ENCODE peak calls at places on chromosomes 13 and 19, in six cellular contexts. L, N, Y, O, Q and Z are unnamed samples. For H3K4me1, the result is how much of the 10 kb centered on the place peaks cover.

GRCh38 chr13:72221276-72221962 is 354.4 kb upstream of the DACH1 start:
- DNase-seq in L (peak), N (no peak), Y (peak), O (no peak), Q (peak), Z (peak)

GRCh38 chr19:58476498-58477015 is 405 bp downstream of the ZNF446 start:
- DNase-seq in L (no peak), N (no peak), Y (peak), O (no peak), Q (no peak), Z (no peak)

GRCh38 chr13:102401305-102401704 is 543 bp downstream of the FGF14 start:
- DNase-seq in L (no peak), N (no peak), Y (no peak), O (no peak), Q (no peak), Z (no peak)

GRCh38 chr19:35562336-35562735 is 1.1 kb downstream of the ATP4A start:
- DNase-seq in L (no peak), N (peak), Y (no peak), O (no peak), Q (no peak), Z (no peak)

GRCh38 chr19:33005440-33005839 is 33.4 kb downstream of the FAAP24 start:
- DNase-seq in L (no peak), N (no peak), Y (no peak), O (no peak), Q (no peak), Z (no peak)

GRCh38 chr13:66634384-66634783 is 595.8 kb downstream of the PCDH9 start:
- DNase-seq in L (no peak), N (no peak), Y (no peak), O (no peak), Q (no peak), Z (no peak)

GRCh38 chr19:40530091-40530901 is 46.4 kb upstream of the SHKBP1 start:
- DNase-seq in L (no peak), N (no peak), Y (no peak), O (peak), Q (no peak), Z (peak)

GRCh38 chr19:35031072-35031881 is 1.0 kb downstream of the SCN1B start:
- DNase-seq in L (no peak), N (no peak), Y (peak), O (no peak), Q (no peak), Z (peak)

GRCh38 chr19:11375143-11375948 is 880 bp downstream of the SWSAP1 start:
- DNase-seq in L (peak), N (no peak), Y (no peak), O (peak), Q (peak), Z (peak)

GRCh38 chr13:76980075-76980718 is 11.7 kb upstream of the CLN5 start:
- DNase-seq in L (peak), N (peak), Y (peak), O (peak), Q (peak), Z (peak)

GRCh38 chr19:1250374-1251232 is 2.2 kb downstream of the MIDN start:
- DNase-seq in L (peak), N (no peak), Y (peak), O (peak), Q (no peak), Z (peak)

GRCh38 chr19:19406878-19407639 is 1.6 kb downstream of the GATAD2A start:
- DNase-seq in L (peak), N (no peak), Y (peak), O (no peak), Q (no peak), Z (peak)

GRCh38 chr19:16519230-16519687 is 23.0 kb downstream of the CHERP start:
- DNase-seq in L (no peak), N (peak), Y (no peak), O (no peak), Q (no peak), Z (no peak)

GRCh38 chr19:14434543-14435319 is 1.6 kb downstream of the PKN1 start:
- DNase-seq in L (peak), N (no peak), Y (peak), O (no peak), Q (peak), Z (no peak)

GRCh38 chr19:49020931-49021895 is 2.9 kb downstream of the CGB3 start:
- DNase-seq in L (no peak), N (no peak), Y (no peak), O (no peak), Q (no peak), Z (no peak)

GRCh38 chr19:19568802-19569756 is 31.0 kb downstream of the CILP2 start:
- DNase-seq in L (no peak), N (no peak), Y (peak), O (no peak), Q (no peak), Z (no peak)

GRCh38 chr13:30792257-30793000 is 57.1 kb downstream of the ALOX5AP start:
- DNase-seq in L (peak), N (peak), Y (peak), O (no peak), Q (peak), Z (peak)

GRCh38 chr19:17579523-17580244 is 24.2 kb downstream of the COLGALT1 start:
- DNase-seq in L (no peak), N (peak), Y (peak), O (no peak), Q (peak), Z (peak)

GRCh38 chr13:58302349-58302748 is 670.8 kb downstream of the PCDH17 start:
- DNase-seq in L (peak), N (no peak), Y (no peak), O (no peak), Q (no peak), Z (no peak)

GRCh38 chr19:58154679-58155648 is 4.4 kb upstream of the ZNF329 start:
- DNase-seq in L (peak), N (peak), Y (peak), O (peak), Q (peak), Z (peak)

GRCh38 chr13:98693756-98694155 is 58.7 kb downstream of the SLC15A1 start:
- DNase-seq in L (no peak), N (no peak), Y (no peak), O (no peak), Q (no peak), Z (no peak)
- H3K4me1 ChIP-seq in L (under half), N (under half), Y (under half), O (under half), Q (under half), Z (under half)

DNA sequence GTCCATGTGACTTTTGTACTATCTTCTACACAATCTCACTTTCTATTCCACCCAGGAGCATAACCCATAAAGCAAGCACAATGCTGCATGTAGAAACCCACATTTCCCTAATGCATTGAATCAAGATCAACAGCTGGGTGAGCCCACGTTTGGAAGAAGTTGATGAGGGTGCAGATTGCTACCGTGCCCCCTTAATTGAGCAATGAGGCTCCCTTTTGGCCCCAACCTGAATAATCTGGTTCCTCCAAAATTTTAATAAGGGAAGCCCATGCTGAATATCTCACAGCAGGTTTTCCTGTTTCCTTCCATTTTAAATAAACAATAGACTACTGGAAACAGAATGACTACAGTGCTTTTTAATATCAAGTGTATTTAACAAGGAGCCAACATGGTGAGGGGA is 403.6 kb upstream of the SGCG start:
- DNase-seq in L (no peak), N (no peak), Y (no peak), O (no peak), Q (no peak), Z (no peak)
- H3K4me3 ChIP-seq in L (no peak), N (no peak), Y (no peak), O (no peak), Q (no peak), Z (no peak)

GRCh38 chr13:109410868-109411267 is 375.5 kb downstream of the IRS2 start:
- DNase-seq in L (no peak), N (no peak), Y (no peak), O (no peak), Q (no peak), Z (no peak)

GRCh38 chr13:109402976-109403375 is 383.4 kb downstream of the IRS2 start:
- DNase-seq in L (no peak), N (no peak), Y (no peak), O (no peak), Q (no peak), Z (no peak)

GRCh38 chr13:109412232-109412935 is 374.0 kb downstream of the IRS2 start:
- DNase-seq in L (peak), N (no peak), Y (peak), O (no peak), Q (peak), Z (no peak)

GRCh38 chr13:109408596-109409382 is 377.6 kb downstream of the IRS2 start:
- DNase-seq in L (no peak), N (no peak), Y (peak), O (no peak), Q (no peak), Z (no peak)
- H3K4me1 ChIP-seq in L (under half), N (under half), Y (under half), O (under half), Q (under half), Z (under half)

DNA sequence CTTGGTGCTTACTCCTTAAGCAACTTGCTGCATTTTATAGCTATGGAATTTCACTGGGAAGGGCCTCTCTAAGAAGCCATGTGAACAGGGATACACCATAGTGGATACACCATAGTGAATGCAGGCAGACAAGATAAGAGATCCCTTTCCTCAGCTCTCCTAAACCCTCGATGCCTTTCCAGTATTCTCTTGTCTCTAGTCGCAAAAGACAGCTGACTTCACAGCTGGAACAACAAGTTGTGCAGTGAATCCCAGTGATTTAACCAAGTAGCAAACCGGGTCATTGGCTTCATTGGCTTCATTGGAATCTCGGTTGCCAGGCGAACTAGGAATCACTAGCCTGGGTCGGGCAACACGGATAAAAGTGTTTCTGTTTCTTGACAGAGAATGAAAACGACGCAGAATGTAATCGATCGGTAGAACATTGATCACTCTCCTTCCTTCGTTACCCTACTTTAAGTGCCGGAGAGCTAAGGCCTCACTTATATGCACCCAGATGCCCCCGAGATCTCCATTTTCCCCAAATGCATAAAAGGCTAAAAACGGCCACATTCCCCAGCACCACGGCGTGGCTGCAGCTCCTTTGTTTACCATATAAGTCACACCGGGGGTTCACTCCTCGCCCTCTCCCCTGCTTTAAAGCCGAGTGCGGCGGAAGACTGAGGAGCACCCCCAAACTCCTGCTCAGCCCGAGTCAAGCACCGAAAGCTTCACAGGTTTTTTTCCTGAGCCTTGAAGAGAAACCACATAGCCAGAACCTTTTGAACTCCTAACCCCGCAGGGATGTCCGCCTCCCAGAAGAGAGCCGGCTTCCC is 674 bp downstream of the TRPC4 start:
- DNase-seq in L (no peak), N (no peak), Y (peak), O (no peak), Q (no peak), Z (peak)
- H3K4me3 ChIP-seq in L (peak), N (peak), Y (peak), O (no peak), Q (peak), Z (peak)

DNA sequence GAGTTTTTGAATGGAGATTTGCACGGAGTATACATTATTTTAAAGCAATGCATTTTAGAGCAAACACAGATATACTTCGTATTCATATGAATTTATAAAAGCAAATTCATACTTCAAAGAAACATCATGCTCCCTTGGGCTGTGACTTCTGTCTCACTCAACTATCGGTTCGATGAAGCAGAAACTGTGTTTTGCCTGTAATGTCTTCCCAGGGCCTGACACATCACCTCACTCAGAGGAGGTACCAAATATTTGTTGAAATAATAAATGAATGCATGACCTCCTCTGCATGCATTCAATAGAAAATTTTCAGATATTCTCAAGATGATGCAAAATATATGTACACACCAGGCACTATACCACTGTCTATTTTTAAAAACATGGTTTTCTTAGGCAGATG is 432.7 kb downstream of the EFNB2 start:
- DNase-seq in L (no peak), N (no peak), Y (no peak), O (no peak), Q (no peak), Z (no peak)
- H3K4me1 ChIP-seq in L (under half), N (under half), Y (under half), O (under half), Q (under half), Z (under half)

GRCh38 chr19:3518669-3519068 is 12.6 kb downstream of the FZR1 start:
- DNase-seq in L (no peak), N (no peak), Y (no peak), O (no peak), Q (no peak), Z (no peak)
- H3K4me3 ChIP-seq in L (no peak), N (no peak), Y (no peak), O (no peak), Q (no peak), Z (no peak)

GRCh38 chr13:93283255-93283654 is 56.6 kb downstream of the GPC6 start:
- DNase-seq in L (no peak), N (no peak), Y (no peak), O (no peak), Q (no peak), Z (no peak)
- H3K4me1 ChIP-seq in L (under half), N (under half), Y (under half), O (under half), Q (under half), Z (under half)

GRCh38 chr19:6095760-6096159 is 14.5 kb downstream of the RFX2 start:
- DNase-seq in L (no peak), N (no peak), Y (no peak), O (no peak), Q (no peak), Z (no peak)

GRCh38 chr19:6090634-6091033 is 19.7 kb downstream of the RFX2 start:
- DNase-seq in L (no peak), N (no peak), Y (no peak), O (no peak), Q (no peak), Z (no peak)

GRCh38 chr19:6088677-6089063 is 21.6 kb downstream of the RFX2 start:
- DNase-seq in L (no peak), N (no peak), Y (peak), O (no peak), Q (no peak), Z (no peak)

GRCh38 chr19:6091771-6092291 is 18.5 kb downstream of the RFX2 start:
- DNase-seq in L (no peak), N (no peak), Y (peak), O (no peak), Q (no peak), Z (no peak)

GRCh38 chr19:6092329-6093286 is 17.7 kb downstream of the RFX2 start:
- DNase-seq in L (peak), N (peak), Y (peak), O (no peak), Q (peak), Z (peak)
- H3K4me3 ChIP-seq in L (no peak), N (peak), Y (no peak), O (no peak), Q (no peak), Z (no peak)

DNA sequence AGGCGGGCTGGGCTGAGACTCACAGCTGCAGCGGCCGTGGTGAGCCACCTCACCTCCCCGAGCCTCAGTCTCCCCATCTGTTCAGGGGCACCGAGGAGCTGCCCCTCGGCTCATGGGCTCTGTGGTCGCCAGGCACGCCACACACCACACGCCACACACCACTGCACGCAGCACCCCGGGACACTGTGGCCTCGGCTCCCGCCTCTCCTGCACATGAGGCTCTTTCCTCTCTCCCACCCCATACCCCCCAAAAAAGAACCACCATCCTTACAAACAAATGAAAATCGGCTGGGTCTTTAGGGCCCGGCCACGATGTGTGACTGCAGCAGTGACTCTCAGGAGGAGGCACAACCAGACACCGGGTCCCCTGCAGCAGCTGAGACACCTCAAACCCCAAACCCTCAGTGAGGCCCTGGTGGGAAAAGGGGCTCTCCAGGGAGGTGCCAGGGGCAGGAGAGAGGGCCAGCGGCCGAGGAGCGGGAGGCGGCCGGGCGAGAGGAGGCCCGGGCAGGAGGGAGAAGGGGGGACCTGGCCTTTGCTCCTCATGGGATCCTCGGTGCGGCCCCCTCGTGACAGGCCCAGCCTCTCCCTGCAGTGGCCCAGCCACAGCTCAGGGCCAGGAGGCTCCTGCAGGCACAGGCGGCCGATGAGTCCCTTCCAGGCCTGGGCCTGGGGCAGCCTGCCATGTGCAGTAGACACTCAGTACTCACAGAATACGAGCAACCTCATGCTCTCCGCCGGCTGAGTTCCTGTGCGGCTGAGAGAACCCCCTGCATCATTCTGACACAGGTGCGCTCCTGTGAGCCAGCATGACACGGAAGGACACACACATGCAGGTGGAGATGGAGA is 66.3 kb downstream of the RASA3 start:
- DNase-seq in L (no peak), N (no peak), Y (no peak), O (no peak), Q (peak), Z (no peak)
- H3K4me1 ChIP-seq in L (under half), N (under half), Y (under half), O (half or more), Q (half or more), Z (under half)

GRCh38 chr13:99982741-99983400 is 1.3 kb downstream of the ZIC2 start:
- DNase-seq in L (no peak), N (no peak), Y (no peak), O (no peak), Q (no peak), Z (no peak)
- H3K4me3 ChIP-seq in L (no peak), N (no peak), Y (peak), O (no peak), Q (no peak), Z (peak)